ENCODE peak calls at places on chromosomes 6 and 20, in ten cellular contexts. H, Z, M, Y, J, I, X, S, W and K are unnamed samples.
A peak's percentile ranks its signal among the peaks of the same experiment; 100 is the strongest.

GRCh38 chr6:133889557-133890301 is 816 bp downstream of the TCF21 start:
- DNase-seq in H (no peak), Z (no peak), M (no peak), Y (peak; percentile 43), J (no peak), I (no peak), X (peak; percentile 77), S (no peak), W (no peak), K (no peak)

GRCh38 chr20:17671051-17671450 is 11.0 kb downstream of the RRBP1 start:
- DNase-seq in H (no peak), Z (no peak), M (no peak), Y (no peak), J (no peak), I (no peak), X (no peak), S (no peak), W (no peak), K (no peak)

GRCh38 chr6:56399250-56399671 is 151.9 kb upstream of the COL21A1 start:
- DNase-seq in H (peak; percentile 79), Z (peak; percentile 14), M (no peak), Y (peak; percentile 49), J (peak; percentile 53), I (no peak), X (peak; percentile 47), S (no peak), W (no peak), K (no peak)

GRCh38 chr6:33710296-33711121 is 991 bp downstream of the UQCC2 start:
- DNase-seq in H (peak; percentile 60), Z (no peak), M (peak; percentile 97), Y (peak; percentile 50), J (no peak), I (no peak), X (no peak), S (no peak), W (no peak), K (peak; percentile 59)

GRCh38 chr6:34585108-34585507 is 29.0 kb upstream of the SPDEF start:
- DNase-seq in H (no peak), Z (no peak), M (no peak), Y (no peak), J (no peak), I (no peak), X (no peak), S (no peak), W (no peak), K (no peak)

GRCh38 chr20:10856237-10856636 is 182.4 kb upstream of the JAG1 start:
- DNase-seq in H (no peak), Z (no peak), M (no peak), Y (peak; percentile 59), J (no peak), I (no peak), X (no peak), S (no peak), W (no peak), K (no peak)

GRCh38 chr6:131443514-131443913 is 129.5 kb upstream of the ARG1 start:
- DNase-seq in H (no peak), Z (no peak), M (no peak), Y (no peak), J (no peak), I (no peak), X (no peak), S (no peak), W (no peak), K (no peak)

GRCh38 chr6:84768442-84769174 is 4.2 kb upstream of the TBX18 start:
- DNase-seq in H (no peak), Z (no peak), M (peak; percentile 33), Y (no peak), J (peak; percentile 45), I (no peak), X (peak; percentile 37), S (no peak), W (peak; percentile 36), K (no peak)

GRCh38 chr6:30789606-30790005 is 45.3 kb upstream of the IER3 start:
- DNase-seq in H (no peak), Z (no peak), M (no peak), Y (no peak), J (no peak), I (no peak), X (no peak), S (no peak), W (no peak), K (no peak)

GRCh38 chr6:36970892-36971842 is 14.8 kb downstream of the MTCH1 start:
- DNase-seq in H (no peak), Z (no peak), M (no peak), Y (no peak), J (no peak), I (no peak), X (no peak), S (no peak), W (no peak), K (no peak)

GRCh38 chr20:38982291-38982690 is 20.1 kb downstream of the DHX35 start:
- DNase-seq in H (peak; percentile 7), Z (no peak), M (no peak), Y (no peak), J (peak; percentile 47), I (no peak), X (no peak), S (no peak), W (no peak), K (no peak)

GRCh38 chr20:58224097-58224496 is 4.4 kb downstream of the ANKRD60 start:
- DNase-seq in H (no peak), Z (no peak), M (no peak), Y (no peak), J (no peak), I (no peak), X (no peak), S (no peak), W (no peak), K (peak; percentile 6)

GRCh38 chr6:132931313-132931712 is 116.9 kb downstream of the RPS12 start:
- DNase-seq in H (no peak), Z (no peak), M (no peak), Y (no peak), J (no peak), I (no peak), X (no peak), S (no peak), W (no peak), K (no peak)

GRCh38 chr20:17888044-17888443 is 80.5 kb downstream of the SNX5 start:
- DNase-seq in H (no peak), Z (peak; percentile 71), M (no peak), Y (no peak), J (peak; percentile 67), I (no peak), X (no peak), S (no peak), W (no peak), K (peak; percentile 44)

GRCh38 chr6:165744515-165745228 is 81.6 kb upstream of the PDE10A start:
- DNase-seq in H (no peak), Z (no peak), M (no peak), Y (no peak), J (no peak), I (no peak), X (no peak), S (no peak), W (no peak), K (no peak)

GRCh38 chr6:98769546-98769945 is 64.8 kb upstream of the POU3F2 start:
- DNase-seq in H (peak; percentile 80), Z (peak; percentile 38), M (peak; percentile 56), Y (peak; percentile 30), J (no peak), I (no peak), X (peak; percentile 14), S (peak; percentile 8), W (peak; percentile 48), K (no peak)

GRCh38 chr6:81241717-81242116 is 510.8 kb downstream of the TENT5A start:
- DNase-seq in H (peak; percentile 9), Z (peak; percentile 34), M (no peak), Y (peak; percentile 70), J (peak; percentile 35), I (no peak), X (no peak), S (peak; percentile 36), W (peak; percentile 6), K (no peak)